ENCODE peak calls at places on chromosomes 13 and 19, in nine cellular contexts. Y is choroid plexus epithelial cell, N is fibroblast of lung, A is thyroid gland, F is body of pancreas, U is A673, B is pancreas, G is upper lobe of right lung, H is fibroblast of mammary gland. L is an unnamed sample.

GRCh38 chr19:48390188-48391099 is 907 bp downstream of the KDELR1 start:
- DNase-seq in B (peak), H (peak), U (peak), G (peak), F (peak), A (peak), Y (peak), N (peak), L (peak)

GRCh38 chr13:21744149-21744548 is 73.3 kb downstream of the FGF9 start:
- DNase-seq in Y (no peak), F (no peak), U (no peak), A (no peak), B (no peak), G (no peak), H (no peak), N (no peak), L (no peak)

GRCh38 chr13:113351514-113352026 is 12.4 kb downstream of the GRTP1 start:
- DNase-seq in G (peak), F (no peak), B (no peak), U (no peak), Y (no peak), H (no peak), N (peak), A (peak), L (no peak)

GRCh38 chr13:59483441-59484116 is 680.1 kb downstream of the DIAPH3 start:
- DNase-seq in G (no peak), Y (peak), H (no peak), N (peak), A (no peak), U (no peak), B (peak), F (no peak), L (no peak)

GRCh38 chr13:44764334-44764733 is 188.2 kb upstream of the TSC22D1 start:
- DNase-seq in Y (no peak), N (no peak), B (peak), U (no peak), H (no peak), A (no peak), G (no peak), F (peak), L (no peak)

GRCh38 chr19:47427241-47428176 is 8.2 kb upstream of the MEIS3 start:
- DNase-seq in A (peak), Y (peak), B (peak), U (peak), H (peak), G (peak), N (peak), F (peak), L (peak)

GRCh38 chr13:75603038-75603437 is 33.1 kb upstream of the LMO7 start:
- DNase-seq in G (no peak), A (no peak), U (no peak), N (no peak), B (no peak), F (no peak), H (no peak), Y (no peak), L (no peak)

GRCh38 chr13:99151516-99151915 is 49.1 kb upstream of the UBAC2 start:
- DNase-seq in N (peak), H (peak), B (no peak), A (no peak), Y (peak), U (no peak), F (no peak), G (no peak), L (no peak)

GRCh38 chr19:8639821-8640401 is 9.5 kb downstream of the NFILZ start:
- DNase-seq in U (peak), B (no peak), G (no peak), Y (peak), N (no peak), A (no peak), H (no peak), F (no peak), L (no peak)

GRCh38 chr13:80211573-80211972 is 129.4 kb downstream of the SPRY2 start:
- DNase-seq in U (no peak), B (no peak), F (no peak), Y (no peak), H (no peak), A (no peak), N (no peak), G (no peak), L (no peak)

GRCh38 chr13:79392882-79393563 is 13.0 kb downstream of the RBM26 start:
- DNase-seq in G (no peak), Y (peak), F (no peak), N (peak), H (peak), U (no peak), A (no peak), B (no peak), L (no peak)

GRCh38 chr19:31132753-31133110 is 216.5 kb downstream of the TSHZ3 start:
- DNase-seq in A (no peak), N (no peak), G (no peak), H (no peak), U (no peak), B (no peak), Y (no peak), F (no peak), L (no peak)

GRCh38 chr19:13978306-13978705 is 26.0 kb downstream of the DCAF15 start:
- DNase-seq in Y (peak), N (peak), H (peak), A (peak), B (peak), G (peak), F (peak), U (peak), L (peak)

GRCh38 chr13:26372747-26373146 is 118.8 kb downstream of the CDK8 start:
- DNase-seq in F (no peak), A (no peak), U (no peak), G (no peak), H (no peak), N (no peak), Y (no peak), B (no peak), L (no peak)

GRCh38 chr19:48879025-48879572 is 6.9 kb downstream of the PPP1R15A start:
- DNase-seq in Y (no peak), A (no peak), B (no peak), N (no peak), G (no peak), H (no peak), F (no peak), U (no peak), L (no peak)

GRCh38 chr19:19429361-19429760 is 23.9 kb downstream of the GATAD2A start:
- DNase-seq in G (no peak), N (no peak), B (no peak), Y (no peak), F (no peak), U (no peak), A (no peak), H (no peak), L (no peak)

GRCh38 chr13:98471895-98472294 is 105.0 kb downstream of the STK24 start:
- DNase-seq in N (no peak), H (no peak), G (no peak), A (no peak), F (no peak), B (no peak), Y (no peak), U (no peak), L (no peak)

GRCh38 chr19:31897292-31897691 is 448.1 kb upstream of the ZNF507 start:
- DNase-seq in A (no peak), F (no peak), G (no peak), H (no peak), B (no peak), Y (no peak), N (no peak), U (no peak), L (no peak)

GRCh38 chr19:54206831-54207177 is 6.1 kb downstream of the RPS9 start:
- DNase-seq in B (no peak), H (no peak), Y (no peak), N (no peak), G (no peak), F (no peak), U (no peak), A (no peak), L (no peak)

DNA sequence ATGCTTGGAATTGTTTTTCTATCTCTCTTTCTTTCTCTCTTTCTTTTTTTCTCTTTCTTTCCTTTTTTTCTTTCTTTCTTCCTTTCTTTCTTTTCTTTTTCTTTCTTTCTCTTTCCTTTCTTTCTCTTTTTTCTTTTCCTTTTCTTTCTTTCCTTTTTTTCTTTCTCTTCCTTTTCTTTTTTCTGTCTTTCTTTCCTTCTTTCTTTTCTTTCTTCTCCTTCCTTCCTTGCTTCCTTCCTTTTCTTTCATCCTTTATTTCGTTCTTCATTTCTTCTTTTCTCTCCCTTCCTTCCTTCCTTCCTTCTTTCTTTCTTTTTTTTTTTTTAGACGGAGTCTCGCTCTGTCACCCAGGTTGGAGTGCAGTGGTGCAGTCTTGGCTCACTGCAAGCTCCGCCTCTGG is 1.9 kb upstream of the MEX3D start:
- DNase-seq in N (no peak), G (no peak), F (no peak), B (no peak), H (no peak), Y (no peak), A (no peak), U (no peak), L (no peak)
- TF ChIP-seq CTCF in N (no peak), G (no peak), F (no peak), B (no peak), H (no peak), Y (no peak), A (no peak), U (no peak), L (no peak)

DNA sequence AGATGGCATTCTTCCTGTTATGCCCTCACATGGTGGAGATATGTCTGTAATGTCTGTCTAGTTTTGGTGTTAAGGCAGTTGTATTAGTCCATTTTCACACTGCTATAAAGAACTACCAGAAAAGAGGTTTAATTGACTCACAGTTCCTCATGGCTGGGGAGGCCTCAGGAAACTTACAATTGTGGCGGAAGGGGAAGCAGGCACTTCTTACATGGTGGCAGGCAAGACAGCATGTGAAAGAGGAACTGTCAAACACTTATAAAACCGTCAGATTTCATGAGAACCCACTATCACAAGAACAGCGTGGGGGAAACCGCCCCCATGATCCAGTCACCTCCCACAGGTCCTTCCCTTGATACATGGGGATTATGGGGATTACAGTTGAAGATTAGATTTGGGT is 3.2 kb downstream of the ZNF441 start:
- DNase-seq in N (no peak), U (no peak), F (no peak), H (no peak), B (no peak), G (no peak), A (no peak), Y (no peak), L (no peak)
- TF ChIP-seq CTCF in N (no peak), U (no peak), F (no peak), H (no peak), B (no peak), G (no peak), A (no peak), Y (no peak), L (no peak)

GRCh38 chr13:42110410-42111155 is 62.1 kb downstream of the DGKH start:
- DNase-seq in G (no peak), H (peak), A (no peak), Y (peak), N (peak), B (no peak), F (no peak), U (peak), L (no peak)
- TF ChIP-seq CTCF in G (peak), H (peak), A (peak), Y (peak), N (peak), B (peak), F (peak), U (peak), L (peak)

GRCh38 chr19:2624537-2625091 is 77.9 kb downstream of the GNG7 start:
- DNase-seq in A (peak), G (peak), F (peak), B (peak), H (no peak), Y (no peak), N (no peak), U (no peak), L (no peak)
- TF ChIP-seq CTCF in A (no peak), G (no peak), F (peak), B (no peak), H (no peak), Y (peak), N (no peak), U (no peak), L (peak)

GRCh38 chr19:789473-790052 is 7.7 kb upstream of the PTBP1 start:
- DNase-seq in H (no peak), Y (no peak), B (no peak), U (no peak), N (no peak), G (no peak), F (no peak), A (no peak), L (peak)
- TF ChIP-seq CTCF in H (no peak), Y (no peak), B (no peak), U (no peak), N (no peak), G (no peak), F (no peak), A (no peak), L (peak)

GRCh38 chr19:2385053-2385721 is 25.1 kb downstream of the TMPRSS9 start:
- DNase-seq in F (peak), A (no peak), G (no peak), Y (peak), N (peak), B (peak), H (peak), U (peak), L (no peak)
- TF ChIP-seq CTCF in F (no peak), A (no peak), G (no peak), Y (no peak), N (no peak), B (no peak), H (no peak), U (no peak), L (no peak)

GRCh38 chr19:1846517-1847205 is 1.6 kb downstream of the REXO1 start:
- DNase-seq in B (no peak), A (no peak), H (no peak), G (no peak), F (no peak), U (no peak), Y (no peak), N (no peak), L (no peak)

GRCh38 chr19:1847348-1847683 is 967 bp downstream of the REXO1 start:
- DNase-seq in U (no peak), B (no peak), Y (no peak), A (no peak), N (no peak), H (peak), F (no peak), G (no peak), L (no peak)

GRCh38 chr19:1848399-1849131 is at the start of gene REXO1:
- DNase-seq in A (peak), U (peak), G (peak), N (peak), H (peak), F (peak), B (peak), Y (peak), L (peak)

GRCh38 chr19:1849132-1849474 is 820 bp upstream of the REXO1 start:
- DNase-seq in N (no peak), U (no peak), B (no peak), Y (no peak), H (no peak), G (no peak), F (no peak), A (no peak), L (no peak)

GRCh38 chr19:1847684-1848398 is 442 bp downstream of the REXO1 start:
- DNase-seq in U (peak), N (peak), F (peak), Y (peak), G (peak), A (no peak), B (no peak), H (peak), L (no peak)
- TF ChIP-seq CTCF in U (no peak), N (no peak), F (no peak), Y (no peak), G (no peak), A (no peak), B (no peak), H (no peak), L (no peak)

L was measured in type B pancreatic cell.